ENCODE peak calls at places on chromosomes 13 and 19, in eight cellular contexts. A, C, G, T, Q, W, O and Y are unnamed samples.

GRCh38 chr13:24006520-24007248 is 109.4 kb upstream of the C1QTNF9B start:
- DNase-seq in A (no peak), C (no peak), G (no peak), T (no peak), Q (no peak), W (no peak), O (no peak), Y (no peak)

GRCh38 chr13:44283598-44283997 is 90.0 kb upstream of the SERP2 start:
- DNase-seq in A (no peak), C (no peak), G (no peak), T (no peak), Q (no peak), W (no peak), O (no peak), Y (no peak)

GRCh38 chr13:23610966-23611486 is 40.8 kb downstream of the TNFRSF19 start:
- DNase-seq in A (no peak), C (no peak), G (no peak), T (peak; percentile 16), Q (no peak), W (no peak), O (no peak), Y (no peak)

GRCh38 chr19:45254044-45254531 is 3.0 kb downstream of the MARK4 start:
- DNase-seq in A (no peak), C (no peak), G (no peak), T (no peak), Q (no peak), W (no peak), O (no peak), Y (no peak)

GRCh38 chr13:40283666-40284065 is 382.8 kb downstream of the FOXO1 start:
- DNase-seq in A (no peak), C (no peak), G (no peak), T (no peak), Q (no peak), W (no peak), O (no peak), Y (no peak)

GRCh38 chr13:43880451-43880850 is 747 bp downstream of the LACC1 start:
- DNase-seq in A (no peak), C (no peak), G (no peak), T (no peak), Q (no peak), W (no peak), O (no peak), Y (no peak)

GRCh38 chr19:6393982-6394412 is 1.0 kb upstream of the GTF2F1 start:
- DNase-seq in A (no peak), C (peak; percentile 35), G (no peak), T (no peak), Q (no peak), W (no peak), O (peak; percentile 41), Y (no peak)

GRCh38 chr19:18634612-18635290 is 2.1 kb upstream of the KLHL26 start:
- DNase-seq in A (no peak), C (no peak), G (no peak), T (no peak), Q (no peak), W (no peak), O (no peak), Y (no peak)

GRCh38 chr13:60448907-60449510 is 52.0 kb downstream of the TDRD3 start:
- DNase-seq in A (peak; percentile 15), C (peak; percentile 45), G (no peak), T (no peak), Q (no peak), W (peak; percentile 59), O (no peak), Y (no peak)

GRCh38 chr13:47112205-47112896 is 215.5 kb upstream of the HTR2A start:
- DNase-seq in A (no peak), C (no peak), G (no peak), T (no peak), Q (no peak), W (peak; percentile 8), O (no peak), Y (no peak)

GRCh38 chr13:30978981-30979956 is 46.8 kb downstream of the TEX26 start:
- DNase-seq in A (peak; percentile 33), C (peak; percentile 22), G (peak; percentile 41), T (peak; percentile 3), Q (peak; percentile 3), W (peak; percentile 48), O (peak; percentile 17), Y (no peak)

GRCh38 chr13:78602561-78603239 is 652 bp downstream of the POU4F1 start:
- DNase-seq in A (peak; percentile 38), C (no peak), G (no peak), T (no peak), Q (no peak), W (no peak), O (no peak), Y (no peak)

GRCh38 chr19:10007811-10008211 is 2.5 kb downstream of the COL5A3 start:
- DNase-seq in A (no peak), C (no peak), G (no peak), T (no peak), Q (no peak), W (peak; percentile 15), O (no peak), Y (no peak)

GRCh38 chr13:87680298-87680697 is 9.1 kb downstream of the SLITRK5 start:
- DNase-seq in A (peak; percentile 85), C (no peak), G (no peak), T (peak; percentile 36), Q (no peak), W (peak; percentile 63), O (no peak), Y (no peak)

GRCh38 chr19:33402421-33403220 is 29.1 kb downstream of the CEBPG start:
- DNase-seq in A (no peak), C (no peak), G (no peak), T (no peak), Q (no peak), W (peak; percentile 27), O (no peak), Y (no peak)

GRCh38 chr19:51441410-51442390 is 16.6 kb downstream of the SIGLEC8 start:
- DNase-seq in A (no peak), C (peak; percentile 77), G (peak; percentile 64), T (no peak), Q (no peak), W (peak; percentile 16), O (peak; percentile 55), Y (peak; percentile 16)

GRCh38 chr19:3263866-3264265 is 39.4 kb downstream of the CELF5 start:
- DNase-seq in A (no peak), C (no peak), G (no peak), T (no peak), Q (no peak), W (no peak), O (no peak), Y (no peak)

GRCh38 chr13:44331912-44332840 is 41.4 kb upstream of the SERP2 start:
- DNase-seq in A (peak; percentile 17), C (no peak), G (no peak), T (no peak), Q (peak; percentile 53), W (peak; percentile 56), O (no peak), Y (peak; percentile 75)

GRCh38 chr13:79128158-79128557 is 277.9 kb downstream of the RBM26 start:
- DNase-seq in A (no peak), C (peak; percentile 63), G (no peak), T (no peak), Q (no peak), W (peak; percentile 98), O (no peak), Y (no peak)

GRCh38 chr13:96816261-96816660 is 178.0 kb downstream of the OXGR1 start:
- DNase-seq in A (no peak), C (no peak), G (no peak), T (no peak), Q (no peak), W (peak; percentile 55), O (no peak), Y (no peak)

GRCh38 chr13:111528513-111528912 is 208.1 kb downstream of the TEX29 start:
- DNase-seq in A (no peak), C (no peak), G (no peak), T (no peak), Q (no peak), W (no peak), O (no peak), Y (no peak)